ENCODE peak calls at places on chromosomes 4 and X, in ten cellular contexts. One of them, this sample, is unnamed.

GRCh38 chr4:30962949-30963348 is 242.8 kb downstream of the PCDH7 start:
- DNase-seq in NCI-H2081: no peak
- DNase-seq in neural crest cell: no peak
- DNase-seq in fibroblast of pulmonary artery: peak
- DNase-seq in ascending aorta: no peak
- DNase-seq in AG09309: no peak
- DNase-seq in PC-3: no peak
- DNase-seq in uterus: no peak
- DNase-seq in naive B cell: no peak
- DNase-seq in kidney tubule cell: peak
- DNase-seq in this sample: no peak

GRCh38 chr4:48173055-48173991 is 39.3 kb upstream of the TXK start:
- DNase-seq in AG09309: peak
- DNase-seq in kidney tubule cell: peak
- DNase-seq in ascending aorta: no peak
- DNase-seq in fibroblast of pulmonary artery: peak
- DNase-seq in neural crest cell: no peak
- DNase-seq in uterus: no peak
- DNase-seq in naive B cell: no peak
- DNase-seq in NCI-H2081: no peak
- DNase-seq in PC-3: peak
- DNase-seq in this sample: no peak

GRCh38 chr4:177047851-177048174 is 255.1 kb upstream of the VEGFC start:
- DNase-seq in NCI-H2081: no peak
- DNase-seq in kidney tubule cell: no peak
- DNase-seq in ascending aorta: no peak
- DNase-seq in naive B cell: no peak
- DNase-seq in fibroblast of pulmonary artery: peak
- DNase-seq in AG09309: peak
- DNase-seq in PC-3: peak
- DNase-seq in neural crest cell: no peak
- DNase-seq in uterus: no peak
- DNase-seq in this sample: no peak

GRCh38 chr4:112664611-112665010 is 27.7 kb downstream of the LARP7 start:
- DNase-seq in neural crest cell: no peak
- DNase-seq in AG09309: no peak
- DNase-seq in kidney tubule cell: peak
- DNase-seq in naive B cell: no peak
- DNase-seq in fibroblast of pulmonary artery: no peak
- DNase-seq in NCI-H2081: no peak
- DNase-seq in PC-3: peak
- DNase-seq in uterus: no peak
- DNase-seq in ascending aorta: no peak
- DNase-seq in this sample: no peak

GRCh38 chrX:65920620-65921019 is 119.3 kb downstream of the VSIG4 start:
- DNase-seq in ascending aorta: no peak
- DNase-seq in fibroblast of pulmonary artery: no peak
- DNase-seq in NCI-H2081: no peak
- DNase-seq in uterus: no peak
- DNase-seq in AG09309: no peak
- DNase-seq in naive B cell: no peak
- DNase-seq in kidney tubule cell: no peak
- DNase-seq in neural crest cell: no peak
- DNase-seq in PC-3: no peak
- DNase-seq in this sample: no peak

GRCh38 chr4:123709336-123709735 is 312.7 kb downstream of the SPRY1 start:
- DNase-seq in fibroblast of pulmonary artery: peak
- DNase-seq in NCI-H2081: no peak
- DNase-seq in neural crest cell: no peak
- DNase-seq in uterus: no peak
- DNase-seq in PC-3: peak
- DNase-seq in kidney tubule cell: no peak
- DNase-seq in naive B cell: no peak
- DNase-seq in AG09309: no peak
- DNase-seq in ascending aorta: no peak
- DNase-seq in this sample: no peak

GRCh38 chr4:124867551-124867950 is 155.0 kb upstream of the ANKRD50 start:
- DNase-seq in PC-3: no peak
- DNase-seq in fibroblast of pulmonary artery: peak
- DNase-seq in AG09309: no peak
- DNase-seq in naive B cell: no peak
- DNase-seq in neural crest cell: no peak
- DNase-seq in NCI-H2081: no peak
- DNase-seq in ascending aorta: no peak
- DNase-seq in kidney tubule cell: no peak
- DNase-seq in uterus: no peak
- DNase-seq in this sample: no peak

GRCh38 chr4:36348403-36348938 is 67.1 kb downstream of the DTHD1 start:
- DNase-seq in ascending aorta: no peak
- DNase-seq in AG09309: no peak
- DNase-seq in PC-3: no peak
- DNase-seq in fibroblast of pulmonary artery: no peak
- DNase-seq in naive B cell: peak
- DNase-seq in kidney tubule cell: peak
- DNase-seq in uterus: no peak
- DNase-seq in NCI-H2081: no peak
- DNase-seq in neural crest cell: no peak
- DNase-seq in this sample: no peak

GRCh38 chr4:25568788-25569231 is 86.8 kb upstream of the SLC34A2 start:
- DNase-seq in uterus: no peak
- DNase-seq in kidney tubule cell: no peak
- DNase-seq in ascending aorta: no peak
- DNase-seq in fibroblast of pulmonary artery: no peak
- DNase-seq in AG09309: no peak
- DNase-seq in NCI-H2081: no peak
- DNase-seq in naive B cell: no peak
- DNase-seq in neural crest cell: no peak
- DNase-seq in PC-3: no peak
- DNase-seq in this sample: peak

GRCh38 chr4:152500798-152501434 is 35.0 kb downstream of the FBXW7 start:
- DNase-seq in NCI-H2081: peak
- DNase-seq in kidney tubule cell: peak
- DNase-seq in PC-3: peak
- DNase-seq in uterus: peak
- DNase-seq in ascending aorta: peak
- DNase-seq in naive B cell: peak
- DNase-seq in fibroblast of pulmonary artery: peak
- DNase-seq in neural crest cell: peak
- DNase-seq in AG09309: peak
- DNase-seq in this sample: no peak

GRCh38 chr4:99028187-99028586 is 32.7 kb downstream of the METAP1 start:
- DNase-seq in PC-3: peak
- DNase-seq in uterus: no peak
- DNase-seq in ascending aorta: no peak
- DNase-seq in neural crest cell: no peak
- DNase-seq in naive B cell: no peak
- DNase-seq in AG09309: no peak
- DNase-seq in fibroblast of pulmonary artery: no peak
- DNase-seq in NCI-H2081: no peak
- DNase-seq in kidney tubule cell: peak
- DNase-seq in this sample: no peak

GRCh38 chr4:184384056-184384809 is 90.1 kb downstream of the IRF2 start:
- DNase-seq in kidney tubule cell: peak
- DNase-seq in uterus: peak
- DNase-seq in NCI-H2081: no peak
- DNase-seq in fibroblast of pulmonary artery: peak
- DNase-seq in ascending aorta: peak
- DNase-seq in neural crest cell: no peak
- DNase-seq in PC-3: peak
- DNase-seq in naive B cell: peak
- DNase-seq in AG09309: peak
- DNase-seq in this sample: no peak

GRCh38 chr4:8216443-8217245 is 17.6 kb downstream of the SH3TC1 start:
- DNase-seq in uterus: no peak
- DNase-seq in AG09309: no peak
- DNase-seq in fibroblast of pulmonary artery: no peak
- DNase-seq in ascending aorta: no peak
- DNase-seq in neural crest cell: no peak
- DNase-seq in kidney tubule cell: no peak
- DNase-seq in PC-3: no peak
- DNase-seq in NCI-H2081: no peak
- DNase-seq in naive B cell: no peak
- DNase-seq in this sample: no peak

GRCh38 chr4:2940267-2941137 is 22.7 kb downstream of the NOP14 start:
- DNase-seq in PC-3: no peak
- DNase-seq in fibroblast of pulmonary artery: no peak
- DNase-seq in kidney tubule cell: no peak
- DNase-seq in AG09309: no peak
- DNase-seq in uterus: no peak
- DNase-seq in neural crest cell: no peak
- DNase-seq in ascending aorta: peak
- DNase-seq in naive B cell: no peak
- DNase-seq in NCI-H2081: no peak
- DNase-seq in this sample: peak

GRCh38 chrX:120585702-120586101 is 18.2 kb upstream of the MCTS1 start:
- DNase-seq in uterus: no peak
- DNase-seq in NCI-H2081: no peak
- DNase-seq in fibroblast of pulmonary artery: no peak
- DNase-seq in PC-3: no peak
- DNase-seq in AG09309: no peak
- DNase-seq in ascending aorta: no peak
- DNase-seq in neural crest cell: no peak
- DNase-seq in naive B cell: no peak
- DNase-seq in kidney tubule cell: no peak
- DNase-seq in this sample: no peak

GRCh38 chrX:70134116-70134477 is 850 bp downstream of the IGBP1 start:
- DNase-seq in neural crest cell: no peak
- DNase-seq in AG09309: no peak
- DNase-seq in PC-3: peak
- DNase-seq in fibroblast of pulmonary artery: peak
- DNase-seq in uterus: no peak
- DNase-seq in kidney tubule cell: no peak
- DNase-seq in NCI-H2081: no peak
- DNase-seq in ascending aorta: no peak
- DNase-seq in naive B cell: no peak
- DNase-seq in this sample: no peak

GRCh38 chrX:18725316-18725943 is 18.0 kb downstream of the PPEF1 start:
- DNase-seq in AG09309: no peak
- DNase-seq in naive B cell: no peak
- DNase-seq in kidney tubule cell: no peak
- DNase-seq in NCI-H2081: no peak
- DNase-seq in ascending aorta: no peak
- DNase-seq in fibroblast of pulmonary artery: no peak
- DNase-seq in uterus: no peak
- DNase-seq in PC-3: no peak
- DNase-seq in neural crest cell: no peak
- DNase-seq in this sample: no peak

GRCh38 chr4:17895481-17895880 is 84.7 kb downstream of the NCAPG start:
- DNase-seq in uterus: no peak
- DNase-seq in NCI-H2081: no peak
- DNase-seq in ascending aorta: no peak
- DNase-seq in neural crest cell: no peak
- DNase-seq in kidney tubule cell: no peak
- DNase-seq in naive B cell: no peak
- DNase-seq in fibroblast of pulmonary artery: no peak
- DNase-seq in AG09309: no peak
- DNase-seq in PC-3: no peak
- DNase-seq in this sample: no peak

GRCh38 chrX:123860506-123860840 is 620 bp downstream of the XIAP start:
- DNase-seq in NCI-H2081: no peak
- DNase-seq in neural crest cell: no peak
- DNase-seq in AG09309: no peak
- DNase-seq in kidney tubule cell: peak
- DNase-seq in PC-3: peak
- DNase-seq in naive B cell: peak
- DNase-seq in fibroblast of pulmonary artery: no peak
- DNase-seq in ascending aorta: no peak
- DNase-seq in uterus: no peak
- DNase-seq in this sample: no peak

GRCh38 chr4:144283496-144283895 is 143.0 kb upstream of the GYPA start:
- DNase-seq in NCI-H2081: no peak
- DNase-seq in naive B cell: no peak
- DNase-seq in AG09309: no peak
- DNase-seq in uterus: no peak
- DNase-seq in fibroblast of pulmonary artery: no peak
- DNase-seq in kidney tubule cell: no peak
- DNase-seq in PC-3: no peak
- DNase-seq in ascending aorta: no peak
- DNase-seq in neural crest cell: no peak
- DNase-seq in this sample: no peak

GRCh38 chrX:9257718-9258117 is 207.1 kb upstream of the TBL1X start:
- DNase-seq in AG09309: no peak
- DNase-seq in kidney tubule cell: no peak
- DNase-seq in naive B cell: no peak
- DNase-seq in ascending aorta: no peak
- DNase-seq in NCI-H2081: no peak
- DNase-seq in fibroblast of pulmonary artery: no peak
- DNase-seq in neural crest cell: no peak
- DNase-seq in uterus: no peak
- DNase-seq in PC-3: no peak
- DNase-seq in this sample: no peak

GRCh38 chrX:17744896-17745523 is 7.7 kb downstream of the SCML1 start:
- DNase-seq in kidney tubule cell: peak
- DNase-seq in NCI-H2081: no peak
- DNase-seq in naive B cell: no peak
- DNase-seq in AG09309: no peak
- DNase-seq in PC-3: peak
- DNase-seq in neural crest cell: no peak
- DNase-seq in uterus: no peak
- DNase-seq in fibroblast of pulmonary artery: no peak
- DNase-seq in ascending aorta: no peak
- DNase-seq in this sample: no peak

GRCh38 chr4:108561086-108561485 is 59.3 kb upstream of the RPL34 start:
- DNase-seq in naive B cell: no peak
- DNase-seq in neural crest cell: no peak
- DNase-seq in AG09309: no peak
- DNase-seq in PC-3: no peak
- DNase-seq in ascending aorta: no peak
- DNase-seq in kidney tubule cell: no peak
- DNase-seq in NCI-H2081: no peak
- DNase-seq in fibroblast of pulmonary artery: peak
- DNase-seq in uterus: no peak
- DNase-seq in this sample: no peak

GRCh38 chrX:55342533-55343501 is 78.1 kb upstream of the PAGE3 start:
- DNase-seq in AG09309: no peak
- DNase-seq in PC-3: peak
- DNase-seq in uterus: no peak
- DNase-seq in NCI-H2081: peak
- DNase-seq in naive B cell: no peak
- DNase-seq in neural crest cell: no peak
- DNase-seq in kidney tubule cell: peak
- DNase-seq in fibroblast of pulmonary artery: peak
- DNase-seq in ascending aorta: no peak
- DNase-seq in this sample: no peak

GRCh38 chr4:124530464-124531077 is 182.0 kb downstream of the ANKRD50 start:
- DNase-seq in naive B cell: no peak
- DNase-seq in uterus: no peak
- DNase-seq in neural crest cell: no peak
- DNase-seq in AG09309: peak
- DNase-seq in NCI-H2081: no peak
- DNase-seq in PC-3: peak
- DNase-seq in kidney tubule cell: no peak
- DNase-seq in ascending aorta: no peak
- DNase-seq in fibroblast of pulmonary artery: no peak
- DNase-seq in this sample: no peak

GRCh38 chrX:118682258-118683014 is 45.0 kb upstream of the IL13RA1 start:
- DNase-seq in fibroblast of pulmonary artery: peak
- DNase-seq in neural crest cell: no peak
- DNase-seq in ascending aorta: no peak
- DNase-seq in kidney tubule cell: no peak
- DNase-seq in AG09309: no peak
- DNase-seq in NCI-H2081: no peak
- DNase-seq in uterus: no peak
- DNase-seq in naive B cell: no peak
- DNase-seq in PC-3: peak
- DNase-seq in this sample: no peak

GRCh38 chr4:184459413-184459812 is 14.9 kb downstream of the IRF2 start:
- DNase-seq in naive B cell: no peak
- DNase-seq in ascending aorta: no peak
- DNase-seq in neural crest cell: no peak
- DNase-seq in uterus: no peak
- DNase-seq in NCI-H2081: no peak
- DNase-seq in AG09309: no peak
- DNase-seq in PC-3: peak
- DNase-seq in fibroblast of pulmonary artery: peak
- DNase-seq in kidney tubule cell: peak
- DNase-seq in this sample: no peak

GRCh38 chrX:115940348-115940747 is 230.2 kb upstream of the AGTR2 start:
- DNase-seq in uterus: no peak
- DNase-seq in naive B cell: no peak
- DNase-seq in fibroblast of pulmonary artery: no peak
- DNase-seq in AG09309: no peak
- DNase-seq in NCI-H2081: no peak
- DNase-seq in ascending aorta: no peak
- DNase-seq in kidney tubule cell: no peak
- DNase-seq in PC-3: no peak
- DNase-seq in neural crest cell: no peak
- DNase-seq in this sample: no peak

This sample was measured in posterior vena cava.